ENCODE peak calls at places on chromosomes 2 and 18, in seven cellular contexts. P is HCT116, J is Karpas-422, L is hepatocyte, Q is neuronal stem cell, Y is fibroblast of lung, A is IMR-90. C is an unnamed sample.
A peak's percentile ranks its signal among the peaks of the same experiment; 100 is the strongest.

GRCh38 chr2:197042613-197043248 is 116.2 kb upstream of the PGAP1 start:
- DNase-seq in Y (no peak), P (no peak), A (peak; percentile 11), L (no peak), Q (no peak), J (no peak), C (no peak)

GRCh38 chr2:45990131-45990530 is 307.1 kb upstream of the EPAS1 start:
- DNase-seq in L (no peak), A (no peak), Y (no peak), Q (no peak), P (no peak), J (no peak), C (no peak)

GRCh38 chr2:69635426-69635825 is 8.1 kb downstream of the AAK1 start:
- DNase-seq in Q (no peak), J (no peak), L (no peak), P (no peak), A (no peak), Y (no peak), C (no peak)

GRCh38 chr2:135885709-135886108 is 9.5 kb upstream of the MCM6 start:
- DNase-seq in Q (no peak), A (no peak), J (no peak), P (no peak), Y (no peak), L (no peak), C (no peak)

GRCh38 chr2:72497761-72498160 is 328.1 kb downstream of the EXOC6B start:
- DNase-seq in A (peak; percentile 52), Y (peak; percentile 15), J (no peak), P (no peak), Q (no peak), L (no peak), C (no peak)

GRCh38 chr2:7905756-7906155 is 776.1 kb upstream of the ID2 start:
- DNase-seq in L (peak; percentile 34), Q (no peak), A (no peak), Y (no peak), J (no peak), P (no peak), C (no peak)

GRCh38 chr18:22639026-22639463 is 221.3 kb upstream of the CTAGE1 start:
- DNase-seq in L (no peak), A (peak; percentile 88), P (no peak), Q (no peak), J (no peak), Y (peak; percentile 96), C (no peak)

GRCh38 chr2:58182527-58182926 is 58.6 kb downstream of the FANCL start:
- DNase-seq in J (no peak), P (no peak), Q (no peak), A (peak; percentile 47), L (no peak), Y (peak; percentile 11), C (no peak)

GRCh38 chr2:98607104-98607503 is 1.2 kb downstream of the COA5 start:
- DNase-seq in A (no peak), Q (no peak), Y (no peak), J (peak; percentile 43), L (no peak), P (no peak), C (no peak)

GRCh38 chr18:9321709-9322108 is 12.9 kb upstream of the TWSG1 start:
- DNase-seq in Q (no peak), L (no peak), A (no peak), Y (no peak), P (no peak), J (no peak), C (no peak)

GRCh38 chr2:186919272-186919671 is 70.3 kb upstream of the ZSWIM2 start:
- DNase-seq in J (no peak), L (peak; percentile 28), P (peak; percentile 7), Y (peak; percentile 86), A (peak; percentile 82), Q (no peak), C (no peak)

GRCh38 chr18:79019876-79020275 is 40.3 kb downstream of the SALL3 start:
- DNase-seq in A (no peak), Y (no peak), J (no peak), Q (no peak), L (no peak), P (no peak), C (no peak)

GRCh38 chr2:239484571-239485355 is 83.9 kb upstream of the HDAC4 start:
- DNase-seq in Y (no peak), Q (no peak), P (no peak), L (no peak), J (no peak), A (no peak), C (no peak)

GRCh38 chr2:67560818-67561221 is 163.7 kb downstream of the ETAA1 start:
- DNase-seq in Y (peak; percentile 61), P (no peak), L (peak; percentile 46), J (no peak), A (peak; percentile 56), Q (no peak), C (no peak)

GRCh38 chr2:39942970-39943369 is 163.9 kb upstream of the THUMPD2 start:
- DNase-seq in Q (no peak), J (no peak), A (peak; percentile 33), P (no peak), L (no peak), Y (peak; percentile 83), C (no peak)

GRCh38 chr18:54323970-54324369 is 33.7 kb downstream of the STARD6 start:
- DNase-seq in A (no peak), P (no peak), J (no peak), Y (peak; percentile 3), Q (no peak), L (no peak), C (no peak)

GRCh38 chr2:237790353-237790752 is 8.2 kb upstream of the RBM44 start:
- DNase-seq in P (no peak), Q (no peak), J (no peak), A (peak; percentile 74), L (no peak), Y (peak; percentile 27), C (no peak)

GRCh38 chr2:65722028-65722427 is 289.6 kb upstream of the SPRED2 start:
- DNase-seq in P (no peak), Q (peak; percentile 29), Y (peak; percentile 32), A (peak; percentile 10), L (peak; percentile 80), J (no peak), C (peak; percentile 10)

GRCh38 chr2:180029575-180029974 is 22.5 kb upstream of the CWC22 start:
- DNase-seq in J (no peak), P (no peak), Q (no peak), A (no peak), L (no peak), Y (no peak), C (no peak)

GRCh38 chr2:216206821-216207220 is 97.7 kb downstream of the XRCC5 start:
- DNase-seq in J (no peak), A (no peak), Y (no peak), L (no peak), P (no peak), Q (no peak), C (no peak)

GRCh38 chr2:182897137-182897536 is 30.7 kb upstream of the FRZB start:
- DNase-seq in P (no peak), A (peak; percentile 92), J (no peak), Q (no peak), Y (peak; percentile 80), L (no peak), C (no peak)

GRCh38 chr2:121362776-121363175 is 77.8 kb upstream of the TFCP2L1 start:
- DNase-seq in P (no peak), L (no peak), Y (peak; percentile 35), Q (no peak), A (no peak), J (no peak), C (no peak)

GRCh38 chr2:231200805-231201474 is 2.5 kb downstream of the ARMC9 start:
- DNase-seq in J (no peak), L (no peak), A (peak; percentile 63), Q (no peak), P (no peak), Y (peak; percentile 86), C (no peak)

GRCh38 chr2:105836341-105836740 is 91.6 kb downstream of the NCK2 start:
- DNase-seq in A (no peak), J (no peak), L (no peak), Q (no peak), Y (no peak), P (no peak), C (no peak)

GRCh38 chr18:3595282-3596273 is 145.6 kb downstream of the TGIF1 start:
- DNase-seq in L (peak; percentile 67), Q (no peak), P (no peak), J (peak; percentile 80), Y (peak; percentile 99), A (peak; percentile 98), C (no peak)

DNA sequence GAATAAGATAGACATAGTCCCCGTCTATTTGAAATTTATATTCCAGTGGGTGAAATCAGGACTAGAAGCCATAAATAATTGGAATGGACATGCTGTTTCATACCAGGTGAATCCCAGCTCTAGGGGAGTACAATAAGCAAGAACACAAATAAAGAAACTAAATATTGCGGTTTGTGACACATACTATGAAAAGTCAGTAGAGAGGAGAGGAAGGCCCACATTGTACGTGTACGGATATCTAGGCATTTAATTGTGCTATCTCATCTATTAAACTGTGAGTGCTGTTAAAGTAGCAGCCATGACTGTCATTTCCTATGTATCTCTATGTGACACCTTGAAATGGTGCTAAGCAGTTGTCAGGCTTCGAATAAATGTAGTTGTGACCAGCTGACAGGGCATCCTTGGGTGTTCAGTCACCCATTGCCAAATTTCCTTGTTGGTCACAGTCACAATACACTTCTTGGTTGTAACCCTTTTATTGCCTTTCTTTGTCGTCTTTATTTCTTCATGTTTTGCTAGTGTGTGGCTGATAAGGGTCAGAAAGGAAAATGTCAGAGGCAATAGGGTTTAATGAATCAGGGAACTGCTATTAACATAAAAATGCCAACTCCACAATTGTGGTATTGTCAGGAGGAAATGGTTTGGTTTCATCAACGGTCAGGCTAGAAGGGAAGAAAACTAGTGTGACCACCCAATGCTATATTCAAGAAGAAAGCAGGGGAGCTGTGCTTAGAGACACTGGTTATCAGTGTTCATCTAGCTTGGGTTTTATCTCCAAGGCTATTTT is 31.5 kb downstream of the CPO start:
- DNase-seq in A (no peak), L (no peak), Q (no peak), Y (no peak), P (no peak), J (no peak), C (no peak)
- H2AFZ ChIP-seq in A (no peak overlapping the region), L (no peak overlapping the region), Q (no peak overlapping the region), Y (no peak overlapping the region), P (no peak overlapping the region), J (no peak overlapping the region), C (no peak overlapping the region)

DNA sequence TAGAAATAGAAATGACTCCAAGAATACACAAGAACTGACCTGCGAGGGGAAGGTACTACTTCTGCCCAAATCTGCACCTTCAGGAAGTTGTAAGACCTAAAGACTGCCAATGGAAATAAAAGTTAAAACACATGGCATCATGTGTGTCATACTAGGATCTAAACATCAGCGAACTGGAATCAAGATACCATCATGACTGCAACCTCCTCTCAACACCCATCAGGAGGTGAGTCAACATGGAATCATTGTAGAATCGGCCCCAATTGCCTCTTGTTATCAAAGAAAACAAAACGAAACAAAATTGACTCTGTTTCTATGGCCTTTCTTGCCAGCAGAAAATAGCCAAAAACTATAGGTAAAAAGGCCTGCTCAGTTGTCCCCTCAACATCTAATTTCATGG is 15.1 kb downstream of the RDH14 start:
- DNase-seq in Q (no peak), L (no peak), P (no peak), J (no peak), Y (peak; percentile 73), A (peak; percentile 86), C (no peak)
- H2AFZ ChIP-seq in Q (no peak overlapping the region), L (no peak overlapping the region), P (no peak overlapping the region), J (no peak overlapping the region), Y (no peak overlapping the region), A (no peak overlapping the region), C (no peak overlapping the region)

GRCh38 chr18:29218101-29218500 is 1041.2 kb upstream of the CDH2 start:
- DNase-seq in J (no peak), A (peak; percentile 40), Q (no peak), Y (peak; percentile 69), P (no peak), L (no peak), C (no peak)
- H2AFZ ChIP-seq in J (no peak overlapping the region), A (no peak overlapping the region), Q (no peak overlapping the region), Y (no peak overlapping the region), P (no peak overlapping the region), L (no peak overlapping the region), C (no peak overlapping the region)

GRCh38 chr2:219072741-219073140 is 12.0 kb upstream of the IHH start:
- DNase-seq in P (no peak), Y (no peak), J (no peak), A (no peak), Q (no peak), L (peak; percentile 39), C (no peak)
- H2AFZ ChIP-seq in P (no peak overlapping the region), Y (no peak overlapping the region), J (no peak overlapping the region), A (no peak overlapping the region), Q (no peak overlapping the region), L (no peak overlapping the region), C (no peak overlapping the region)